ENCODE peak calls at places on chromosomes 4 and X, in seven cellular contexts. Z is non-pigmented ciliary epithelial cell; A is NCI-H2171 treated with DMSO at 0.1 percent for 48 hours; P is stimulated activated CD4-positive, alpha-beta T cell treated with anti-CD3 and anti-CD28 coated beads, Interleukin-2, amount 100 ng/mL, for 48 hours; O is G401; J is iPS-NIHi11; K is NCI-H2029 treated with DMSO at 0.1 percent for 48 hours. U is an unnamed sample.

GRCh38 chrX:40496728-40497127 is 84.0 kb upstream of the ATP6AP2 start:
- DNase-seq in K (no peak), J (no peak), O (no peak), A (peak), P (no peak), Z (no peak), U (no peak)

GRCh38 chr4:11428701-11429571 is at the start of gene HS3ST1:
- DNase-seq in Z (no peak), O (peak), K (peak), P (peak), J (peak), A (peak), U (peak)

GRCh38 chrX:10045327-10046000 is 78.3 kb downstream of the CLDN34 start:
- DNase-seq in P (no peak), K (no peak), O (no peak), A (no peak), J (no peak), Z (no peak), U (no peak)

GRCh38 chrX:3811331-3812311 is 98.2 kb upstream of the PRKX start:
- DNase-seq in Z (no peak), O (peak), P (peak), A (peak), K (no peak), J (no peak), U (peak)

GRCh38 chr4:175453456-175453855 is 358.6 kb downstream of the GPM6A start:
- DNase-seq in A (no peak), J (no peak), O (no peak), P (no peak), Z (no peak), K (no peak), U (no peak)

GRCh38 chrX:109619816-109620215 is 5.2 kb downstream of the KCNE5 start:
- DNase-seq in P (no peak), A (no peak), O (peak), J (no peak), K (no peak), Z (no peak), U (no peak)

GRCh38 chr4:53192496-53192895 is 173.4 kb downstream of the SCFD2 start:
- DNase-seq in J (no peak), Z (no peak), K (no peak), O (no peak), A (no peak), P (no peak), U (no peak)

GRCh38 chr4:41384992-41385391 is 128.3 kb downstream of the UCHL1 start:
- DNase-seq in J (no peak), P (no peak), K (no peak), A (peak), O (peak), Z (no peak), U (no peak)

GRCh38 chr4:2925496-2925895 is 37.7 kb downstream of the NOP14 start:
- DNase-seq in J (no peak), Z (no peak), O (no peak), K (no peak), P (no peak), A (no peak), U (no peak)

GRCh38 chr4:137131201-137131600 is 401.1 kb downstream of the PCDH18 start:
- DNase-seq in O (no peak), P (no peak), A (no peak), J (no peak), K (no peak), Z (no peak), U (no peak)

GRCh38 chrX:137748827-137749226 is 182.9 kb downstream of the ZIC3 start:
- DNase-seq in O (no peak), Z (no peak), K (no peak), P (no peak), A (no peak), J (no peak), U (no peak)

GRCh38 chrX:31497086-31497485 is 425.2 kb upstream of the FTHL17 start:
- DNase-seq in P (no peak), A (no peak), J (no peak), K (no peak), Z (no peak), O (peak), U (no peak)

GRCh38 chr4:157514711-157515110 is 294.2 kb downstream of the GRIA2 start:
- DNase-seq in Z (no peak), J (peak), A (no peak), P (no peak), K (no peak), O (no peak), U (no peak)

GRCh38 chr4:86482851-86483490 is 111.1 kb upstream of the PTPN13 start:
- DNase-seq in K (no peak), Z (no peak), P (no peak), J (peak), A (no peak), O (peak), U (peak)

GRCh38 chrX:153769158-153769864 is 5.3 kb downstream of the PLXNB3 start:
- DNase-seq in A (no peak), Z (no peak), J (no peak), O (no peak), K (no peak), P (no peak), U (no peak)

GRCh38 chr4:135354876-135355275 is 1153.3 kb upstream of the PABPC4L start:
- DNase-seq in Z (peak), O (no peak), J (no peak), K (no peak), A (no peak), P (no peak), U (no peak)

GRCh38 chr4:15197005-15197404 is 194.7 kb downstream of the CPEB2 start:
- DNase-seq in A (no peak), Z (no peak), P (no peak), O (peak), K (no peak), J (peak), U (no peak)

GRCh38 chr4:180041576-180041975 is 2201.6 kb upstream of the TENM3 start:
- DNase-seq in O (no peak), P (no peak), J (no peak), K (no peak), A (no peak), Z (no peak), U (no peak)

GRCh38 chr4:101651778-101652177 is 138.8 kb upstream of the BANK1 start:
- DNase-seq in Z (no peak), P (no peak), J (no peak), K (no peak), O (no peak), A (peak), U (no peak)

GRCh38 chr4:105106416-105106815 is 40.3 kb upstream of the TET2 start:
- DNase-seq in J (no peak), P (no peak), A (no peak), O (no peak), K (no peak), Z (no peak), U (no peak)

GRCh38 chr4:21742326-21742725 is 206.2 kb downstream of the KCNIP4 start:
- DNase-seq in K (no peak), P (no peak), J (no peak), Z (no peak), A (no peak), O (no peak), U (no peak)

GRCh38 chrX:129723511-129723910 is 15.3 kb upstream of the XPNPEP2 start:
- DNase-seq in K (no peak), Z (no peak), O (no peak), A (no peak), J (no peak), P (no peak), U (no peak)

GRCh38 chrX:131746491-131746968 is 202.7 kb downstream of the OR13H1 start:
- DNase-seq in K (no peak), Z (no peak), J (no peak), P (no peak), A (peak), O (peak), U (no peak)

GRCh38 chr4:101136373-101137370 is 210.7 kb downstream of the PPP3CA start:
- DNase-seq in O (no peak), Z (no peak), J (no peak), A (no peak), P (no peak), K (peak), U (peak)

GRCh38 chr4:38615847-38616246 is 48.2 kb upstream of the KLF3 start:
- DNase-seq in O (no peak), P (no peak), K (no peak), A (no peak), J (no peak), Z (no peak), U (no peak)

GRCh38 chr4:38488891-38489861 is 174.8 kb upstream of the KLF3 start:
- DNase-seq in Z (no peak), J (peak), O (peak), P (no peak), A (peak), K (no peak), U (no peak)